ENCODE peak calls at places on chromosome 2, in six cellular contexts. L is hippocampal formation; X is T-cell; H is CD4-positive, CD25-positive, alpha-beta regulatory T cell; O is neural crest cell; F is activated gamma-delta T cell treated with anti-CD3 and anti-CD28 coated beads, Interleukin-2, amount 50 U/mL, for 16 hours. K is an unnamed sample.

GRCh38 chr2:105590780-105591660 is 153.7 kb upstream of the NCK2 start:
- DNase-seq in H (no peak), L (no peak), O (no peak), X (no peak), F (no peak), K (no peak)

GRCh38 chr2:110180036-110180435 is 24.8 kb downstream of the NPHP1 start:
- DNase-seq in H (no peak), O (no peak), L (no peak), F (no peak), X (no peak), K (no peak)

GRCh38 chr2:239688098-239688497 is 287.3 kb upstream of the HDAC4 start:
- DNase-seq in O (no peak), L (no peak), X (no peak), H (no peak), F (no peak), K (no peak)

GRCh38 chr2:67896131-67896865 is 166.5 kb downstream of the C1D start:
- DNase-seq in F (no peak), H (no peak), O (no peak), L (no peak), X (no peak), K (no peak)

GRCh38 chr2:105194022-105194681 is 47.4 kb upstream of the GPR45 start:
- DNase-seq in X (no peak), F (no peak), L (no peak), H (no peak), O (peak; percentile 18), K (no peak)

GRCh38 chr2:27915874-27916273 is 25.3 kb downstream of the BABAM2 start:
- DNase-seq in F (no peak), X (no peak), L (no peak), H (no peak), O (no peak), K (no peak)

GRCh38 chr2:8438996-8439395 is 242.9 kb upstream of the ID2 start:
- DNase-seq in F (no peak), L (no peak), O (no peak), H (no peak), X (no peak), K (no peak)

GRCh38 chr2:148813603-148814065 is 61.4 kb upstream of the KIF5C start:
- DNase-seq in X (peak; percentile 25), H (peak; percentile 11), F (peak; percentile 17), L (no peak), O (no peak), K (no peak)

GRCh38 chr2:166157578-166157977 is 29.8 kb upstream of the SCN1A start:
- DNase-seq in F (no peak), H (no peak), O (no peak), X (no peak), L (no peak), K (no peak)

GRCh38 chr2:167758292-167758691 is 489.1 kb downstream of the STK39 start:
- DNase-seq in F (no peak), L (no peak), O (no peak), X (no peak), H (no peak), K (no peak)

GRCh38 chr2:119715409-119716295 is 36.7 kb downstream of the TMEM177 start:
- DNase-seq in X (no peak), O (no peak), H (no peak), F (no peak), L (no peak), K (no peak)

GRCh38 chr2:63436488-63436887 is 151.8 kb downstream of the WDPCP start:
- DNase-seq in F (no peak), H (no peak), L (no peak), O (no peak), X (no peak), K (no peak)

GRCh38 chr2:105521616-105522015 is 122.8 kb upstream of the FHL2 start:
- DNase-seq in O (no peak), X (no peak), F (no peak), L (no peak), H (no peak), K (no peak)

GRCh38 chr2:137976274-137976673 is 12.0 kb downstream of the HNMT start:
- DNase-seq in F (no peak), X (no peak), O (no peak), L (no peak), H (no peak), K (no peak)

GRCh38 chr2:234770081-234770506 is 181.7 kb upstream of the SH3BP4 start:
- DNase-seq in O (no peak), H (no peak), F (no peak), X (no peak), L (no peak), K (no peak)

GRCh38 chr2:39289609-39290008 is 45.8 kb upstream of the CDKL4 start:
- DNase-seq in L (no peak), F (no peak), H (no peak), O (no peak), X (no peak), K (no peak)

GRCh38 chr2:17166506-17166905 is 351.7 kb downstream of the RAD51AP2 start:
- DNase-seq in L (no peak), H (no peak), F (no peak), O (no peak), X (no peak), K (no peak)

GRCh38 chr2:33583194-33583938 is 15.7 kb downstream of the FAM98A start:
- DNase-seq in X (peak; percentile 6), H (no peak), F (no peak), O (peak; percentile 16), L (no peak), K (no peak)

GRCh38 chr2:149679286-149679685 is 91.7 kb upstream of the MMADHC start:
- DNase-seq in F (no peak), X (no peak), H (no peak), L (no peak), O (no peak), K (no peak)

GRCh38 chr2:195413422-195413821 is 243.6 kb upstream of the SLC39A10 start:
- DNase-seq in L (no peak), H (no peak), O (no peak), F (no peak), X (no peak), K (no peak)

GRCh38 chr2:11140492-11140891 is 14.8 kb upstream of the SLC66A3 start:
- DNase-seq in F (no peak), H (no peak), O (no peak), L (no peak), X (no peak), K (no peak)

GRCh38 chr2:234399451-234400246 is 97.2 kb downstream of the ARL4C start:
- DNase-seq in L (no peak), F (no peak), X (no peak), O (no peak), H (no peak), K (no peak)

GRCh38 chr2:164046040-164046439 is 310.2 kb upstream of the FIGN start:
- DNase-seq in F (no peak), L (no peak), H (no peak), O (no peak), X (no peak), K (no peak)

GRCh38 chr2:54040685-54041084 is 69.9 kb upstream of the PSME4 start:
- DNase-seq in F (no peak), O (no peak), H (no peak), X (no peak), L (no peak), K (no peak)

GRCh38 chr2:134693359-134694330 is 25.2 kb downstream of the TMEM163 start:
- DNase-seq in X (no peak), O (no peak), H (no peak), L (no peak), F (no peak), K (no peak)

GRCh38 chr2:109137616-109138015 is 8.6 kb downstream of the SH3RF3 start:
- DNase-seq in F (no peak), O (no peak), X (no peak), H (no peak), L (no peak), K (no peak)

GRCh38 chr2:128832946-128833560 is 514.4 kb upstream of the HS6ST1 start:
- DNase-seq in L (no peak), F (no peak), X (no peak), O (no peak), H (no peak), K (no peak)

GRCh38 chr2:23513881-23514793 is 129.2 kb downstream of the KLHL29 start:
- DNase-seq in H (no peak), X (no peak), F (no peak), L (no peak), O (no peak), K (no peak)

GRCh38 chr2:232333361-232334135 is 45.0 kb upstream of the ALPP start:
- DNase-seq in X (no peak), H (no peak), L (no peak), F (no peak), O (peak; percentile 58), K (no peak)

GRCh38 chr2:95330939-95331338 is 33.8 kb downstream of the KCNIP3 start:
- DNase-seq in X (no peak), L (no peak), O (no peak), F (no peak), H (no peak), K (no peak)

GRCh38 chr2:199370150-199370780 is 87.5 kb downstream of the SATB2 start:
- DNase-seq in L (no peak), F (no peak), H (no peak), X (no peak), O (no peak), K (no peak)

K was measured in amygdala.